ENCODE peak calls at places on chromosome 3, in eight cellular contexts. One of them, this sample, is unnamed.

GRCh38 chr3:19149388-19149787 is 1.1 kb downstream of the KCNH8 start:
- DNase-seq in stimulated activated CD4-positive, alpha-beta T cell treated with anti-CD3 and anti-CD28 coated beads, Interleukin-12 subunit alpha, Interleukin-12 subunit beta, amount 100 ng/mL, for 4 hours: no peak
- DNase-seq in glutamatergic neuron: no peak
- DNase-seq in A172: peak; percentile 46
- DNase-seq in A549: no peak
- DNase-seq in AG10803: peak; percentile 10
- DNase-seq in SJSA1: no peak
- DNase-seq in NCI-H524: peak; percentile 22
- DNase-seq in this sample: peak; percentile 32

GRCh38 chr3:165749817-165750216 is 87.4 kb downstream of the BCHE start:
- DNase-seq in stimulated activated CD4-positive, alpha-beta T cell treated with anti-CD3 and anti-CD28 coated beads, Interleukin-12 subunit alpha, Interleukin-12 subunit beta, amount 100 ng/mL, for 4 hours: no peak
- DNase-seq in glutamatergic neuron: no peak
- DNase-seq in A172: no peak
- DNase-seq in A549: no peak
- DNase-seq in AG10803: no peak
- DNase-seq in SJSA1: no peak
- DNase-seq in NCI-H524: no peak
- DNase-seq in this sample: peak; percentile 63

GRCh38 chr3:143831208-143831607 is 17.1 kb downstream of the SLC9A9 start:
- DNase-seq in stimulated activated CD4-positive, alpha-beta T cell treated with anti-CD3 and anti-CD28 coated beads, Interleukin-12 subunit alpha, Interleukin-12 subunit beta, amount 100 ng/mL, for 4 hours: no peak
- DNase-seq in glutamatergic neuron: no peak
- DNase-seq in A172: peak; percentile 54
- DNase-seq in A549: no peak
- DNase-seq in AG10803: peak; percentile 73
- DNase-seq in SJSA1: no peak
- DNase-seq in NCI-H524: no peak
- DNase-seq in this sample: peak; percentile 73

GRCh38 chr3:185312006-185312405 is 50.9 kb upstream of the MAP3K13 start:
- DNase-seq in stimulated activated CD4-positive, alpha-beta T cell treated with anti-CD3 and anti-CD28 coated beads, Interleukin-12 subunit alpha, Interleukin-12 subunit beta, amount 100 ng/mL, for 4 hours: no peak
- DNase-seq in glutamatergic neuron: no peak
- DNase-seq in A172: no peak
- DNase-seq in A549: no peak
- DNase-seq in AG10803: no peak
- DNase-seq in SJSA1: no peak
- DNase-seq in NCI-H524: no peak
- DNase-seq in this sample: no peak

GRCh38 chr3:138351151-138351550 is 2.8 kb downstream of the MRAS start:
- DNase-seq in stimulated activated CD4-positive, alpha-beta T cell treated with anti-CD3 and anti-CD28 coated beads, Interleukin-12 subunit alpha, Interleukin-12 subunit beta, amount 100 ng/mL, for 4 hours: no peak
- DNase-seq in glutamatergic neuron: no peak
- DNase-seq in A172: no peak
- DNase-seq in A549: no peak
- DNase-seq in AG10803: no peak
- DNase-seq in SJSA1: no peak
- DNase-seq in NCI-H524: no peak
- DNase-seq in this sample: no peak

GRCh38 chr3:42440924-42441323 is 30.5 kb upstream of the LYZL4 start:
- DNase-seq in stimulated activated CD4-positive, alpha-beta T cell treated with anti-CD3 and anti-CD28 coated beads, Interleukin-12 subunit alpha, Interleukin-12 subunit beta, amount 100 ng/mL, for 4 hours: no peak
- DNase-seq in glutamatergic neuron: no peak
- DNase-seq in A172: no peak
- DNase-seq in A549: no peak
- DNase-seq in AG10803: no peak
- DNase-seq in SJSA1: no peak
- DNase-seq in NCI-H524: no peak
- DNase-seq in this sample: no peak

GRCh38 chr3:165378761-165379160 is 182.6 kb upstream of the SLITRK3 start:
- DNase-seq in stimulated activated CD4-positive, alpha-beta T cell treated with anti-CD3 and anti-CD28 coated beads, Interleukin-12 subunit alpha, Interleukin-12 subunit beta, amount 100 ng/mL, for 4 hours: no peak
- DNase-seq in glutamatergic neuron: no peak
- DNase-seq in A172: no peak
- DNase-seq in A549: no peak
- DNase-seq in AG10803: no peak
- DNase-seq in SJSA1: no peak
- DNase-seq in NCI-H524: no peak
- DNase-seq in this sample: no peak

GRCh38 chr3:178384302-178384939 is 151.8 kb upstream of the KCNMB2 start:
- DNase-seq in stimulated activated CD4-positive, alpha-beta T cell treated with anti-CD3 and anti-CD28 coated beads, Interleukin-12 subunit alpha, Interleukin-12 subunit beta, amount 100 ng/mL, for 4 hours: no peak
- DNase-seq in glutamatergic neuron: no peak
- DNase-seq in A172: no peak
- DNase-seq in A549: no peak
- DNase-seq in AG10803: peak; percentile 31
- DNase-seq in SJSA1: no peak
- DNase-seq in NCI-H524: peak; percentile 20
- DNase-seq in this sample: no peak

GRCh38 chr3:4757949-4758855 is 221.0 kb upstream of the BHLHE40 start:
- DNase-seq in stimulated activated CD4-positive, alpha-beta T cell treated with anti-CD3 and anti-CD28 coated beads, Interleukin-12 subunit alpha, Interleukin-12 subunit beta, amount 100 ng/mL, for 4 hours: no peak
- DNase-seq in glutamatergic neuron: no peak
- DNase-seq in A172: no peak
- DNase-seq in A549: no peak
- DNase-seq in AG10803: no peak
- DNase-seq in SJSA1: no peak
- DNase-seq in NCI-H524: no peak
- DNase-seq in this sample: no peak

GRCh38 chr3:11211531-11212300 is 57.4 kb downstream of the HRH1 start:
- DNase-seq in stimulated activated CD4-positive, alpha-beta T cell treated with anti-CD3 and anti-CD28 coated beads, Interleukin-12 subunit alpha, Interleukin-12 subunit beta, amount 100 ng/mL, for 4 hours: no peak
- DNase-seq in glutamatergic neuron: no peak
- DNase-seq in A172: peak; percentile 71
- DNase-seq in A549: no peak
- DNase-seq in AG10803: peak; percentile 81
- DNase-seq in SJSA1: peak; percentile 46
- DNase-seq in NCI-H524: no peak
- DNase-seq in this sample: peak; percentile 48

GRCh38 chr3:72891053-72891855 is 3.4 kb downstream of the GXYLT2 start:
- DNase-seq in stimulated activated CD4-positive, alpha-beta T cell treated with anti-CD3 and anti-CD28 coated beads, Interleukin-12 subunit alpha, Interleukin-12 subunit beta, amount 100 ng/mL, for 4 hours: no peak
- DNase-seq in glutamatergic neuron: peak; percentile 27
- DNase-seq in A172: peak; percentile 92
- DNase-seq in A549: no peak
- DNase-seq in AG10803: peak; percentile 100
- DNase-seq in SJSA1: peak; percentile 84
- DNase-seq in NCI-H524: peak; percentile 40
- DNase-seq in this sample: peak; percentile 94

GRCh38 chr3:32712506-32713055 is 27.6 kb downstream of the CNOT10 start:
- DNase-seq in stimulated activated CD4-positive, alpha-beta T cell treated with anti-CD3 and anti-CD28 coated beads, Interleukin-12 subunit alpha, Interleukin-12 subunit beta, amount 100 ng/mL, for 4 hours: no peak
- DNase-seq in glutamatergic neuron: no peak
- DNase-seq in A172: no peak
- DNase-seq in A549: no peak
- DNase-seq in AG10803: peak; percentile 4
- DNase-seq in SJSA1: no peak
- DNase-seq in NCI-H524: no peak
- DNase-seq in this sample: no peak

GRCh38 chr3:196609815-196610515 is 29.5 kb upstream of the NRROS start:
- DNase-seq in stimulated activated CD4-positive, alpha-beta T cell treated with anti-CD3 and anti-CD28 coated beads, Interleukin-12 subunit alpha, Interleukin-12 subunit beta, amount 100 ng/mL, for 4 hours: no peak
- DNase-seq in glutamatergic neuron: no peak
- DNase-seq in A172: no peak
- DNase-seq in A549: no peak
- DNase-seq in AG10803: no peak
- DNase-seq in SJSA1: no peak
- DNase-seq in NCI-H524: no peak
- DNase-seq in this sample: no peak

GRCh38 chr3:125051715-125052581 is 3.8 kb downstream of the HEG1 start:
- DNase-seq in stimulated activated CD4-positive, alpha-beta T cell treated with anti-CD3 and anti-CD28 coated beads, Interleukin-12 subunit alpha, Interleukin-12 subunit beta, amount 100 ng/mL, for 4 hours: peak; percentile 49
- DNase-seq in glutamatergic neuron: peak; percentile 55
- DNase-seq in A172: peak; percentile 80
- DNase-seq in A549: no peak
- DNase-seq in AG10803: peak; percentile 94
- DNase-seq in SJSA1: peak; percentile 76
- DNase-seq in NCI-H524: peak; percentile 97
- DNase-seq in this sample: peak; percentile 92

GRCh38 chr3:114365909-114366308 is 72.1 kb downstream of the TIGIT start:
- DNase-seq in stimulated activated CD4-positive, alpha-beta T cell treated with anti-CD3 and anti-CD28 coated beads, Interleukin-12 subunit alpha, Interleukin-12 subunit beta, amount 100 ng/mL, for 4 hours: no peak
- DNase-seq in glutamatergic neuron: no peak
- DNase-seq in A172: no peak
- DNase-seq in A549: no peak
- DNase-seq in AG10803: no peak
- DNase-seq in SJSA1: no peak
- DNase-seq in NCI-H524: no peak
- DNase-seq in this sample: no peak

GRCh38 chr3:126005951-126006350 is 37.0 kb downstream of the ROPN1B start:
- DNase-seq in stimulated activated CD4-positive, alpha-beta T cell treated with anti-CD3 and anti-CD28 coated beads, Interleukin-12 subunit alpha, Interleukin-12 subunit beta, amount 100 ng/mL, for 4 hours: no peak
- DNase-seq in glutamatergic neuron: no peak
- DNase-seq in A172: peak; percentile 52
- DNase-seq in A549: no peak
- DNase-seq in AG10803: peak; percentile 61
- DNase-seq in SJSA1: no peak
- DNase-seq in NCI-H524: no peak
- DNase-seq in this sample: peak; percentile 74

GRCh38 chr3:184690236-184690883 is 21.5 kb downstream of the MAGEF1 start:
- DNase-seq in stimulated activated CD4-positive, alpha-beta T cell treated with anti-CD3 and anti-CD28 coated beads, Interleukin-12 subunit alpha, Interleukin-12 subunit beta, amount 100 ng/mL, for 4 hours: no peak
- DNase-seq in glutamatergic neuron: no peak
- DNase-seq in A172: no peak
- DNase-seq in A549: no peak
- DNase-seq in AG10803: no peak
- DNase-seq in SJSA1: no peak
- DNase-seq in NCI-H524: no peak
- DNase-seq in this sample: no peak

GRCh38 chr3:69178100-69178499 is 55.7 kb upstream of the LMOD3 start:
- DNase-seq in stimulated activated CD4-positive, alpha-beta T cell treated with anti-CD3 and anti-CD28 coated beads, Interleukin-12 subunit alpha, Interleukin-12 subunit beta, amount 100 ng/mL, for 4 hours: no peak
- DNase-seq in glutamatergic neuron: no peak
- DNase-seq in A172: no peak
- DNase-seq in A549: no peak
- DNase-seq in AG10803: no peak
- DNase-seq in SJSA1: no peak
- DNase-seq in NCI-H524: no peak
- DNase-seq in this sample: no peak

GRCh38 chr3:8550619-8551018 is 49.0 kb downstream of the LMCD1 start:
- DNase-seq in stimulated activated CD4-positive, alpha-beta T cell treated with anti-CD3 and anti-CD28 coated beads, Interleukin-12 subunit alpha, Interleukin-12 subunit beta, amount 100 ng/mL, for 4 hours: no peak
- DNase-seq in glutamatergic neuron: no peak
- DNase-seq in A172: no peak
- DNase-seq in A549: no peak
- DNase-seq in AG10803: peak; percentile 69
- DNase-seq in SJSA1: no peak
- DNase-seq in NCI-H524: no peak
- DNase-seq in this sample: no peak

GRCh38 chr3:67459796-67460195 is 194.6 kb downstream of the SUCLG2 start:
- DNase-seq in stimulated activated CD4-positive, alpha-beta T cell treated with anti-CD3 and anti-CD28 coated beads, Interleukin-12 subunit alpha, Interleukin-12 subunit beta, amount 100 ng/mL, for 4 hours: no peak
- DNase-seq in glutamatergic neuron: no peak
- DNase-seq in A172: no peak
- DNase-seq in A549: no peak
- DNase-seq in AG10803: no peak
- DNase-seq in SJSA1: no peak
- DNase-seq in NCI-H524: no peak
- DNase-seq in this sample: no peak

GRCh38 chr3:167941234-167941995 is 154.3 kb downstream of the GOLIM4 start:
- DNase-seq in stimulated activated CD4-positive, alpha-beta T cell treated with anti-CD3 and anti-CD28 coated beads, Interleukin-12 subunit alpha, Interleukin-12 subunit beta, amount 100 ng/mL, for 4 hours: no peak
- DNase-seq in glutamatergic neuron: no peak
- DNase-seq in A172: peak; percentile 91
- DNase-seq in A549: no peak
- DNase-seq in AG10803: peak; percentile 84
- DNase-seq in SJSA1: peak; percentile 62
- DNase-seq in NCI-H524: no peak
- DNase-seq in this sample: peak; percentile 97

GRCh38 chr3:59456852-59457485 is 407.1 kb upstream of the CFAP20DC start:
- DNase-seq in stimulated activated CD4-positive, alpha-beta T cell treated with anti-CD3 and anti-CD28 coated beads, Interleukin-12 subunit alpha, Interleukin-12 subunit beta, amount 100 ng/mL, for 4 hours: no peak
- DNase-seq in glutamatergic neuron: no peak
- DNase-seq in A172: no peak
- DNase-seq in A549: no peak
- DNase-seq in AG10803: no peak
- DNase-seq in SJSA1: no peak
- DNase-seq in NCI-H524: no peak
- DNase-seq in this sample: no peak

This sample was measured in HT1080.